ENCODE peak calls at places on chromosomes 11 and 22, in eight cellular contexts. V, T, E, P, N, J, W and U are unnamed samples.
A peak's percentile ranks its signal among the peaks of the same experiment; 100 is the strongest.

GRCh38 chr11:67584881-67585873 is 1.6 kb downstream of the GSTP1 start:
- DNase-seq in V (no peak), T (no peak), E (no peak), P (no peak), N (peak; percentile 27), J (peak; percentile 43), W (no peak), U (no peak)

GRCh38 chr11:28343304-28344233 is 235.4 kb downstream of the METTL15 start:
- DNase-seq in V (no peak), T (no peak), E (peak; percentile 45), P (no peak), N (peak; percentile 6), J (no peak), W (no peak), U (peak; percentile 82)

GRCh38 chr11:106763516-106763915 is 254.8 kb downstream of the GUCY1A2 start:
- DNase-seq in V (no peak), T (no peak), E (no peak), P (no peak), N (no peak), J (no peak), W (no peak), U (peak; percentile 2)

GRCh38 chr11:84588131-84588829 is 1038.9 kb downstream of the DLG2 start:
- DNase-seq in V (no peak), T (no peak), E (no peak), P (no peak), N (no peak), J (no peak), W (no peak), U (no peak)

GRCh38 chr22:20013382-20013871 is 3.2 kb downstream of the ARVCF start:
- DNase-seq in V (peak; percentile 66), T (peak; percentile 66), E (no peak), P (peak; percentile 19), N (peak; percentile 54), J (no peak), W (peak; percentile 37), U (peak; percentile 73)

GRCh38 chr22:39729141-39729934 is 158.8 kb downstream of the CACNA1I start:
- DNase-seq in V (no peak), T (no peak), E (no peak), P (no peak), N (no peak), J (no peak), W (no peak), U (no peak)

GRCh38 chr11:27076121-27076589 is 35.5 kb downstream of the BBOX1 start:
- DNase-seq in V (no peak), T (no peak), E (no peak), P (no peak), N (peak; percentile 23), J (no peak), W (no peak), U (no peak)

GRCh38 chr11:47714554-47715081 is 551 bp downstream of the AGBL2 start:
- DNase-seq in V (no peak), T (peak; percentile 26), E (no peak), P (peak; percentile 11), N (no peak), J (peak; percentile 17), W (no peak), U (peak; percentile 22)

GRCh38 chr11:113974741-113975470 is at the start of gene HTR3A:
- DNase-seq in V (peak; percentile 78), T (peak; percentile 30), E (peak; percentile 69), P (no peak), N (peak; percentile 94), J (peak; percentile 92), W (no peak), U (peak; percentile 95)

GRCh38 chr22:39519681-39520053 is 695 bp upstream of the ATF4 start:
- DNase-seq in V (peak; percentile 77), T (peak; percentile 64), E (no peak), P (no peak), N (peak; percentile 73), J (no peak), W (peak; percentile 52), U (peak; percentile 74)

GRCh38 chr11:75339685-75340409 is 11.6 kb downstream of the ARRB1 start:
- DNase-seq in V (no peak), T (no peak), E (no peak), P (no peak), N (no peak), J (no peak), W (no peak), U (no peak)
- H3K4me1 ChIP-seq in V (peaks cover 70% of the 10 kb centered on the region), T (peaks cover 16% of the 10 kb centered on the region), E (peaks cover 45% of the 10 kb centered on the region), P (peaks cover 53% of the 10 kb centered on the region), N (peaks cover 80% of the 10 kb centered on the region), J (peaks cover 63% of the 10 kb centered on the region), W (peaks cover 73% of the 10 kb centered on the region), U (peaks cover 29% of the 10 kb centered on the region)

GRCh38 chr22:36274547-36274946 is 21.6 kb downstream of the APOL1 start:
- DNase-seq in V (no peak), T (no peak), E (no peak), P (no peak), N (no peak), J (no peak), W (no peak), U (no peak)

GRCh38 chr22:36280379-36280778 is 27.4 kb downstream of the APOL1 start:
- DNase-seq in V (no peak), T (no peak), E (no peak), P (no peak), N (no peak), J (no peak), W (no peak), U (no peak)

GRCh38 chr22:36279219-36279666 is 26.3 kb downstream of the APOL1 start:
- DNase-seq in V (no peak), T (no peak), E (no peak), P (no peak), N (no peak), J (no peak), W (no peak), U (no peak)

GRCh38 chr22:36281726-36282077 is 28.8 kb downstream of the APOL1 start:
- DNase-seq in V (no peak), T (no peak), E (no peak), P (no peak), N (no peak), J (no peak), W (no peak), U (no peak)

GRCh38 chr22:36277482-36278291 is 24.8 kb downstream of the APOL1 start:
- DNase-seq in V (peak; percentile 57), T (peak; percentile 58), E (peak; percentile 40), P (peak; percentile 61), N (peak; percentile 69), J (peak; percentile 68), W (peak; percentile 23), U (peak; percentile 73)
- H3K27ac ChIP-seq in V (no peak overlapping the region), T (no peak overlapping the region), E (no peak overlapping the region), P (peak overlapping the region; percentile 41), N (no peak overlapping the region), J (no peak overlapping the region), W (peak overlapping the region; percentile 32), U (no peak overlapping the region)

DNA sequence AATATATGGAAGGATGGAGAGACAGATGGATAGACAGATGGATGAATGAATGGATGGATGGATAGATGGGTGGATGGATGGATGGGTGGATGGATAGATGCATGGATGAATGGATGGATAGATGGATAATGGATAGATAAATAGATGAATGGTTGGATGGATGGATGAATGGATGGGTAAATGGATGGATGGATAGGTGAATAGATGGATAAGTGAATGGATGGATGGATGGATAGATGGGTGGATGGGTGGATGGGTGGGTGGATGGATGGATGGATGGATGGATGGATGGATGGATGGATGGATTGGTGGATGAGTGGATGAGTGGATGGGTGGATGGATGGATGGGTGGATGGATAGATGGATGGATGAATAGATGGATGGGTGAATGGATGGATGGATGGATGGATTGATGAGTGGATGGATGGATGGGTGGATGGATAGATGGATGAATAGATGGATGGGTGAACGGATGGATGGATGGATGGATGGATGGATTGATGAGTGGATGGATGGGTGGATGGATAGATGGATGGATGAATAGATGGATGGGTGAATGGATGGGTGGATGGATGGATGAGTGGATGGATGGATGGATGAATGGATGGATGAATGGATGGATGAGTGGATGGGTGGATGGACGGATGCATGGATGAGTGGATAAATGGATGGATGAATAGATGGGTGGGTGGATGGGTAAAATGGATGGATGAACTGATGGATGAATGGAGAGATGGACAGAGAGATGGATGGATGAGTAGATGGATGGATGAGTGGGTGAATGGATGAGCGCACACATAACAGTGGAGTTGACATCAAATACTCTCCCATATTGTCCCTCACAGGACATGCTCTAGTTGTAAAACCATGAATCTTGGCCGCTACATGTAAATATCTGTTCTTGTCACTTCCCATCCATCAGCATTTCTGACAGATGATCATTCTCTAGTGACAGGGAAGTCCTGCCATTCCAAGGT is 8.8 kb downstream of the LSP1 start:
- DNase-seq in V (no peak), T (no peak), E (no peak), P (no peak), N (no peak), J (no peak), W (no peak), U (no peak)
- H3K27me3 ChIP-seq in V (no peaks in the 10 kb centered on the region), T (no peaks in the 10 kb centered on the region), E (no peaks in the 10 kb centered on the region), P (no peaks in the 10 kb centered on the region), N (no peaks in the 10 kb centered on the region), J (no peaks in the 10 kb centered on the region), W (no peaks in the 10 kb centered on the region), U (no peaks in the 10 kb centered on the region)

DNA sequence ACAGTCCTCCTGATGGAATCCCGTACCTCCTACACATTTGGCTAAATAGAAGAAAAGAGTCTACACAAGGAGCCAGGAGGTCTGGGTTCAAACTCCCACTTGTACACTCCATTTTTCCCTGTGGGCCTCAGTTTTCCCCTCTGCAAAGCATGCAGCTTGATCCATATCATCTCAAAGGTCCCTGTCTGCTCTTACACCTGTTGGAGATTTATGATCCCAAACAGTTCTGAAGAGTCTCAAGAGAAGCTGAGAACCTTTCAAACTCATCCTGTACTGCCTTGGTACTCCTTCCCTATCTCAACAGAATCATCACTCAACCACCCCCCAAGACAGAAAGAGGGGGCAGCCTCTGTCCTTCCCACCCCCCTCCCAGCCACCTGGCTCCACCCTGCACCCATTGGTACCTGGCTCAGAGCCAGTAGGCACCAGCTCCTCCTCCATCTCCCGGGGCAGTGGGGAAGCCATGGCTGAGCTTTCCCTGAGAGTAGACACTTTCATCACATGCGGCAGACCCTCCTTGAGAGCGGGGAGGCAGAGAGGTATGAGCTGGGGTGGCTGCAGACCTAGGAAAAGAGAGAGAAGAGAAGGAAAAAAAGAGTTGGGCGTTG is 3.3 kb downstream of the TNKS1BP1 start:
- DNase-seq in V (no peak), T (no peak), E (no peak), P (no peak), N (peak; percentile 41), J (peak; percentile 53), W (no peak), U (no peak)
- H3K4me1 ChIP-seq in V (peaks cover 49% of the 10 kb centered on the region), T (peaks cover 67% of the 10 kb centered on the region), E (peaks cover 49% of the 10 kb centered on the region), P (peaks cover 19% of the 10 kb centered on the region), N (peaks cover 84% of the 10 kb centered on the region), J (peaks cover 35% of the 10 kb centered on the region), W (peaks cover 38% of the 10 kb centered on the region), U (peaks cover 33% of the 10 kb centered on the region)

GRCh38 chr11:65446446-65447277 is 24.1 kb downstream of the NEAT1 start:
- DNase-seq in V (no peak), T (peak; percentile 76), E (no peak), P (no peak), N (no peak), J (no peak), W (peak; percentile 55), U (no peak)
- H3K27ac ChIP-seq in V (peak overlapping the region; percentile 60), T (peak overlapping the region; percentile 79), E (peak overlapping the region; percentile 21), P (no peak overlapping the region), N (peak overlapping the region; percentile 52), J (no peak overlapping the region), W (no peak overlapping the region), U (no peak overlapping the region)

DNA sequence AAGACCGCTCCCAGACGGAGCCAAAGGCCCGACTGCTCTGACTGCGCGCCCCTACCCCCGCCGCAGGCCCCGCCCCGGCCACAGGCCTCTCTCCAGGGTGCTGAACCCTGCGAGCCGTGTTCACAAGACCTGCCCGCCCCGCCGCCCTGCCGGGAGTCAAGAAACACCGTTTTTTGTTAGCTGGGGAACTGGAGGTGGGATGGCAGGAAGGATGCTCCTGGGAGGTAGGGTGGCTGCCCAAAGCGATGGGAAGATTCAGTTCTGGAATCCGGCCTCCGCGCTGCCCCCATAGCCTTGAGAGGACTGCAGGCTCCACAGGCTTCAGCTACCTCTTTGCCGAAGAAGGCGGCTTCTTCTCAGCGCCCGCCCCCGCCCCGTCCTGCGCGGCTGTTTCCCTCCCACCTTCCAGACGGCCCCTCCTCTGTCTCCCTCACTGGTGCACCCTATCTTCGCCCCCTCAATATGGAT is 2.7 kb upstream of the PDE2A start:
- DNase-seq in V (peak; percentile 61), T (peak; percentile 67), E (no peak), P (peak; percentile 63), N (peak; percentile 75), J (peak; percentile 63), W (peak; percentile 30), U (peak; percentile 60)
- H3K27me3 ChIP-seq in V (peaks cover 73% of the 10 kb centered on the region), T (peaks cover 28% of the 10 kb centered on the region), E (peaks cover 72% of the 10 kb centered on the region), P (peaks cover 25% of the 10 kb centered on the region), N (peaks cover 4% of the 10 kb centered on the region), J (peaks cover 4% of the 10 kb centered on the region), W (peaks cover 75% of the 10 kb centered on the region), U (peaks cover 36% of the 10 kb centered on the region)